ENCODE peak calls at places on chromosomes 1 and 21, in nine cellular contexts. T, X, M, Y, Z, O, K, Q and D are unnamed samples.

GRCh38 chr1:77386276-77386675 is 104.5 kb downstream of the AK5 start:
- DNase-seq in T (no peak), X (no peak), M (no peak), Y (no peak), Z (no peak), O (no peak), K (no peak), Q (no peak), D (no peak)

GRCh38 chr1:178939328-178939727 is 68.5 kb upstream of the ANGPTL1 start:
- DNase-seq in T (no peak), X (no peak), M (no peak), Y (no peak), Z (no peak), O (no peak), K (peak), Q (no peak), D (no peak)

GRCh38 chr1:150299716-150300115 is 6.1 kb downstream of the MRPS21 start:
- DNase-seq in T (no peak), X (no peak), M (no peak), Y (no peak), Z (no peak), O (no peak), K (no peak), Q (no peak), D (no peak)

GRCh38 chr21:33155457-33155856 is 74.3 kb upstream of the IFNAR2 start:
- DNase-seq in T (no peak), X (no peak), M (no peak), Y (no peak), Z (no peak), O (no peak), K (no peak), Q (no peak), D (no peak)

GRCh38 chr1:19066874-19067186 is 110.4 kb upstream of the IFFO2 start:
- DNase-seq in T (no peak), X (no peak), M (no peak), Y (no peak), Z (no peak), O (no peak), K (no peak), Q (no peak), D (no peak)

GRCh38 chr1:227445746-227446145 is 117.6 kb upstream of the ZNF678 start:
- DNase-seq in T (no peak), X (no peak), M (no peak), Y (no peak), Z (no peak), O (no peak), K (no peak), Q (no peak), D (no peak)

GRCh38 chr21:37139902-37140301 is 66.8 kb downstream of the TTC3 start:
- DNase-seq in T (no peak), X (no peak), M (no peak), Y (no peak), Z (no peak), O (no peak), K (no peak), Q (no peak), D (no peak)

GRCh38 chr1:14815175-14815882 is 216.8 kb downstream of the KAZN start:
- DNase-seq in T (no peak), X (no peak), M (no peak), Y (peak), Z (no peak), O (no peak), K (no peak), Q (no peak), D (no peak)

GRCh38 chr1:110630770-110631663 is 24.9 kb upstream of the KCNA2 start:
- DNase-seq in T (peak), X (peak), M (peak), Y (peak), Z (peak), O (peak), K (peak), Q (no peak), D (peak)

GRCh38 chr1:111882986-111883560 is 106.4 kb downstream of the KCND3 start:
- DNase-seq in T (no peak), X (no peak), M (no peak), Y (no peak), Z (no peak), O (no peak), K (no peak), Q (no peak), D (no peak)

GRCh38 chr1:18633428-18634155 is 2.9 kb downstream of the PAX7 start:
- DNase-seq in T (no peak), X (no peak), M (no peak), Y (no peak), Z (no peak), O (no peak), K (no peak), Q (no peak), D (no peak)

GRCh38 chr1:37434292-37434907 is 40.0 kb upstream of the ZC3H12A start:
- DNase-seq in T (peak), X (peak), M (peak), Y (peak), Z (peak), O (peak), K (peak), Q (peak), D (peak)

GRCh38 chr1:23719162-23719820 is 24.0 kb upstream of the ELOA start:
- DNase-seq in T (no peak), X (no peak), M (no peak), Y (peak), Z (no peak), O (no peak), K (no peak), Q (no peak), D (no peak)

GRCh38 chr21:36756527-36756926 is 57.6 kb downstream of the SIM2 start:
- DNase-seq in T (no peak), X (no peak), M (no peak), Y (peak), Z (no peak), O (no peak), K (no peak), Q (no peak), D (no peak)

GRCh38 chr1:238465449-238465848 is 574.7 kb upstream of the ZP4 start:
- DNase-seq in T (no peak), X (no peak), M (no peak), Y (no peak), Z (no peak), O (no peak), K (no peak), Q (no peak), D (no peak)

GRCh38 chr1:219798283-219799030 is 129.9 kb downstream of the SLC30A10 start:
- DNase-seq in T (no peak), X (no peak), M (no peak), Y (no peak), Z (no peak), O (no peak), K (no peak), Q (no peak), D (peak)

GRCh38 chr1:235074335-235075120 is 54.1 kb downstream of the TOMM20 start:
- DNase-seq in T (peak), X (no peak), M (peak), Y (peak), Z (no peak), O (peak), K (no peak), Q (no peak), D (no peak)

GRCh38 chr1:66770694-66771093 is 18.4 kb downstream of the DYNLT5 start:
- DNase-seq in T (no peak), X (no peak), M (no peak), Y (no peak), Z (no peak), O (no peak), K (no peak), Q (no peak), D (no peak)

GRCh38 chr1:230906226-230906625 is 37.9 kb upstream of the C1orf198 start:
- DNase-seq in T (no peak), X (no peak), M (no peak), Y (no peak), Z (no peak), O (no peak), K (no peak), Q (no peak), D (no peak)

GRCh38 chr1:8011016-8011415 is 15.1 kb downstream of the ERRFI1 start:
- DNase-seq in T (no peak), X (no peak), M (no peak), Y (no peak), Z (no peak), O (no peak), K (no peak), Q (no peak), D (no peak)

GRCh38 chr1:218090459-218090858 is 194.6 kb upstream of the RRP15 start:
- DNase-seq in T (no peak), X (no peak), M (no peak), Y (no peak), Z (no peak), O (no peak), K (no peak), Q (no peak), D (no peak)

GRCh38 chr1:30329802-30330557 is 393.4 kb downstream of the MATN1 start:
- DNase-seq in T (no peak), X (no peak), M (no peak), Y (peak), Z (no peak), O (no peak), K (no peak), Q (no peak), D (no peak)

GRCh38 chr1:25757846-25758185 is 42.2 kb upstream of the SELENON start:
- DNase-seq in T (no peak), X (no peak), M (no peak), Y (no peak), Z (no peak), O (no peak), K (no peak), Q (no peak), D (no peak)

GRCh38 chr1:66050123-66050522 is 257.4 kb downstream of the PDE4B start:
- DNase-seq in T (no peak), X (no peak), M (no peak), Y (no peak), Z (no peak), O (no peak), K (no peak), Q (no peak), D (no peak)

GRCh38 chr1:67019121-67019520 is 34.8 kb downstream of the SLC35D1 start:
- DNase-seq in T (no peak), X (no peak), M (no peak), Y (no peak), Z (no peak), O (no peak), K (no peak), Q (no peak), D (no peak)

GRCh38 chr1:26278303-26278702 is 1.6 kb upstream of the SH3BGRL3 start:
- DNase-seq in T (no peak), X (peak), M (no peak), Y (peak), Z (no peak), O (no peak), K (peak), Q (peak), D (peak)

GRCh38 chr1:31576201-31576669 is at the start of gene TINAGL1:
- DNase-seq in T (no peak), X (peak), M (peak), Y (peak), Z (no peak), O (peak), K (peak), Q (no peak), D (no peak)
- TF ChIP-seq POLR2A in T (no peak), X (peak), M (peak), Y (peak), Z (peak), O (peak), K (peak), Q (no peak), D (no peak)

DNA sequence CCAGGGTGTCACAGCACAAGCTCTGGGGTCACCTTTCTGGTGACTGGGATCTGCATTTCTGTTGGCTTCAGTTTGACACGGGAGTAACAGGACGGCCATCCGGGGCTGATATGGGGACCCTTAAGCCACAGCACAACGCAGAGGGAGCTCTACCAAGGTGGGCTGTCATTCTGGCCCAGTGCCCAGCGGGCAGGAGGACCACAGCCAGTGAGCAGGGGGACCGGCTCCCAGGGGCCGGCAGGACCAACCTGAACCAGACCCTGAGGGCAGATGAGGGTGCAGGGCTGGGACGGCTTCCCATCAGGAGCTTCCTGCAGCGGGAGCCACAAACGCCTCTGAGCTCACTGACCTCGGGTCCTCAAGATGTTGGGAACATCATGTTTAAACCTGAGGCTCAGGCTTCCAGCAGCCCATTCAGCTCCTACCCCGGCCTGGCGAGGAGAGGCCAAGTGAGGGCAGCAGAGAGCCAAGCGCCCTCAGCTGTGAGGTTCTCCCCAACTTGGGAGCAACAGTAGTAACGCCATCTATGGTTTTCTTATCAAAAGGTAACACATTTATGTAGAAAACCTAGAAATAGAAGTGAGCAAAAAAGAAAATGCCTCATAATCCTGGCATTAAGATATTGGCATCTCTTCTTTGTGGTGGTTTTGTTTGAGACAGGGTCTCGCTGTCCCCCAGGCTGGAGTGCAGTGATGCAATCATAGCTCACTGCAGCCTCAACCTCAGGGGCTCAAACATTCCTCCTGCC is 26.8 kb downstream of the TMEM201 start:
- DNase-seq in T (peak), X (peak), M (peak), Y (peak), Z (peak), O (no peak), K (peak), Q (no peak), D (peak)
- TF ChIP-seq POLR2A in T (no peak), X (no peak), M (no peak), Y (no peak), Z (no peak), O (no peak), K (no peak), Q (no peak), D (no peak)

GRCh38 chr1:101406271-101406670 is 169.5 kb downstream of the S1PR1 start:
- DNase-seq in T (no peak), X (no peak), M (no peak), Y (no peak), Z (no peak), O (no peak), K (no peak), Q (no peak), D (no peak)

GRCh38 chr1:101407505-101408211 is 170.8 kb downstream of the S1PR1 start:
- DNase-seq in T (no peak), X (no peak), M (no peak), Y (no peak), Z (no peak), O (no peak), K (peak), Q (no peak), D (no peak)

GRCh38 chr1:101408212-101409042 is 171.6 kb downstream of the S1PR1 start:
- DNase-seq in T (no peak), X (no peak), M (no peak), Y (no peak), Z (no peak), O (no peak), K (no peak), Q (no peak), D (no peak)

GRCh38 chr1:101410048-101410878 is 173.4 kb downstream of the S1PR1 start:
- DNase-seq in T (peak), X (no peak), M (no peak), Y (no peak), Z (no peak), O (no peak), K (no peak), Q (no peak), D (no peak)

GRCh38 chr1:101409102-101409501 is 172.3 kb downstream of the S1PR1 start:
- DNase-seq in T (no peak), X (no peak), M (no peak), Y (no peak), Z (no peak), O (no peak), K (no peak), Q (no peak), D (no peak)
- TF ChIP-seq POLR2A in T (no peak), X (no peak), M (no peak), Y (no peak), Z (no peak), O (no peak), K (no peak), Q (no peak), D (no peak)

GRCh38 chr1:113388621-113389355 is 1.5 kb upstream of the MAGI3 start:
- DNase-seq in T (peak), X (no peak), M (no peak), Y (peak), Z (peak), O (no peak), K (peak), Q (no peak), D (peak)
- TF ChIP-seq POLR2A in T (no peak), X (no peak), M (no peak), Y (no peak), Z (no peak), O (no peak), K (no peak), Q (no peak), D (no peak)

DNA sequence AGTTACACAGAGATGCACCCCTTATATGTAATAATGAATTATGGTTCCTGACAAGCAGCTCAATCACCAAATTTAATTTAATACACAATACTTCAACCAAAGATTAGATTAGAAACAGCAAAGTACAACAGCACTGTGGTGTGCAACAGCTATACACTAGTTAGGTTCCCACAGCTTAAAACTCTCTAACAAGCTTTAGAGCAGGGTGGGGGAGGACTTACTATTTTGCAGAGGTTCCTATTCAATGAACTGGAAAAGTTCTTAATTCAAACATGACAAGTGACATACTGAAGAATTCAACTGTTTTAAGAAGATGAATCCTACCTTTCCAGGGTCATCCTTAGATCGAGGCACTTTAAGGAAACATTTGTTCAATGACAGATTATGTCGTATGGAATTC is 70.2 kb downstream of the FOXJ3 start:
- DNase-seq in T (no peak), X (no peak), M (no peak), Y (no peak), Z (no peak), O (no peak), K (no peak), Q (no peak), D (no peak)
- TF ChIP-seq POLR2A in T (no peak), X (no peak), M (no peak), Y (no peak), Z (no peak), O (no peak), K (no peak), Q (no peak), D (no peak)

DNA sequence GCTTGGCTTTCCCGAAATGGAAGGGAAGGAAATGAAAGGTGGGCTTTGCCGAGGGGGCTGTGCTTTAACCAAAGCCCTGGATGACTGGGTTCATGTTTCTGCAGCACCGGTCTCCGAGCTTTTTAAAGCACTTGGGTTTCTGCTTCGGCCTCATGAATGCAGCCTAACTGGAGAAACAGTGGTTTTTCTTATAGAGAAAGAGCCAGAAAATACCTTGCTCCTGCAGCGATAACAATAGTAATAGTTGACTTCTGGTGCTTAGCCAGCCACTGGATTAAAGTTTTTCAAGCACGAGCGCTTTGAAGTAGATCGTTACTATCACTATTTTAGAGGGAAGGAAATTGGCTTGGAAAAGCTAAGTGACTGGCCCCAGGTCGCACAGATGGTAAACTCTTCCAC is 500 bp upstream of the DOCK7 start:
- DNase-seq in T (no peak), X (no peak), M (no peak), Y (no peak), Z (no peak), O (no peak), K (no peak), Q (no peak), D (no peak)
- TF ChIP-seq POLR2A in T (no peak), X (no peak), M (no peak), Y (no peak), Z (no peak), O (no peak), K (no peak), Q (no peak), D (no peak)